ENCODE peak calls at places on chromosomes 6 and 20, in five cellular contexts. U, Q, X, Y and J are unnamed samples.

GRCh38 chr6:13538084-13538483 is 36.3 kb upstream of the SIRT5 start:
- DNase-seq in U (peak; percentile 41), Q (no peak), X (no peak), Y (peak; percentile 60), J (peak; percentile 69)

GRCh38 chr6:127963495-127963894 is 62.6 kb upstream of the THEMIS start:
- DNase-seq in U (no peak), Q (no peak), X (no peak), Y (no peak), J (no peak)

GRCh38 chr6:158764941-158765340 is 54.2 kb downstream of the EZR start:
- DNase-seq in U (no peak), Q (no peak), X (no peak), Y (no peak), J (no peak)

GRCh38 chr6:127518710-127519468 is at the start of gene MTCL3:
- DNase-seq in U (peak; percentile 89), Q (no peak), X (no peak), Y (peak; percentile 81), J (peak; percentile 17)

GRCh38 chr6:54361734-54362133 is 53.5 kb downstream of the TINAG start:
- DNase-seq in U (no peak), Q (no peak), X (no peak), Y (no peak), J (no peak)

GRCh38 chr6:23396934-23397333 is 729.1 kb upstream of the NRSN1 start:
- DNase-seq in U (peak; percentile 10), Q (no peak), X (no peak), Y (no peak), J (no peak)

GRCh38 chr6:3355358-3356055 is 96.8 kb downstream of the PSMG4 start:
- DNase-seq in U (peak; percentile 38), Q (no peak), X (no peak), Y (peak; percentile 62), J (no peak)

GRCh38 chr20:37837934-37838333 is 65.0 kb upstream of the VSTM2L start:
- DNase-seq in U (no peak), Q (no peak), X (no peak), Y (no peak), J (no peak)

GRCh38 chr6:161891542-161891941 is 617.7 kb upstream of the AGPAT4 start:
- DNase-seq in U (peak; percentile 34), Q (no peak), X (no peak), Y (peak; percentile 7), J (no peak)

GRCh38 chr6:25448965-25449538 is 169.9 kb downstream of the CARMIL1 start:
- DNase-seq in U (peak; percentile 25), Q (no peak), X (no peak), Y (no peak), J (no peak)

GRCh38 chr6:135176464-135176863 is 4.6 kb upstream of the MYB start:
- DNase-seq in U (no peak), Q (no peak), X (no peak), Y (no peak), J (no peak)

GRCh38 chr6:27517928-27518787 is 45.3 kb upstream of the ZNF184 start:
- DNase-seq in U (no peak), Q (no peak), X (no peak), Y (no peak), J (no peak)

GRCh38 chr6:21082091-21082490 is 511.5 kb upstream of the SOX4 start:
- DNase-seq in U (no peak), Q (no peak), X (no peak), Y (no peak), J (no peak)

GRCh38 chr6:90936286-90936685 is 349.4 kb upstream of the MAP3K7 start:
- DNase-seq in U (no peak), Q (no peak), X (no peak), Y (no peak), J (no peak)

GRCh38 chr6:168102093-168102985 is 23.3 kb upstream of the FRMD1 start:
- DNase-seq in U (peak; percentile 52), Q (peak; percentile 35), X (peak; percentile 89), Y (no peak), J (no peak)

GRCh38 chr6:1552296-1552761 is 57.4 kb upstream of the FOXC1 start:
- DNase-seq in U (peak; percentile 71), Q (no peak), X (no peak), Y (peak; percentile 10), J (peak; percentile 51)

DNA sequence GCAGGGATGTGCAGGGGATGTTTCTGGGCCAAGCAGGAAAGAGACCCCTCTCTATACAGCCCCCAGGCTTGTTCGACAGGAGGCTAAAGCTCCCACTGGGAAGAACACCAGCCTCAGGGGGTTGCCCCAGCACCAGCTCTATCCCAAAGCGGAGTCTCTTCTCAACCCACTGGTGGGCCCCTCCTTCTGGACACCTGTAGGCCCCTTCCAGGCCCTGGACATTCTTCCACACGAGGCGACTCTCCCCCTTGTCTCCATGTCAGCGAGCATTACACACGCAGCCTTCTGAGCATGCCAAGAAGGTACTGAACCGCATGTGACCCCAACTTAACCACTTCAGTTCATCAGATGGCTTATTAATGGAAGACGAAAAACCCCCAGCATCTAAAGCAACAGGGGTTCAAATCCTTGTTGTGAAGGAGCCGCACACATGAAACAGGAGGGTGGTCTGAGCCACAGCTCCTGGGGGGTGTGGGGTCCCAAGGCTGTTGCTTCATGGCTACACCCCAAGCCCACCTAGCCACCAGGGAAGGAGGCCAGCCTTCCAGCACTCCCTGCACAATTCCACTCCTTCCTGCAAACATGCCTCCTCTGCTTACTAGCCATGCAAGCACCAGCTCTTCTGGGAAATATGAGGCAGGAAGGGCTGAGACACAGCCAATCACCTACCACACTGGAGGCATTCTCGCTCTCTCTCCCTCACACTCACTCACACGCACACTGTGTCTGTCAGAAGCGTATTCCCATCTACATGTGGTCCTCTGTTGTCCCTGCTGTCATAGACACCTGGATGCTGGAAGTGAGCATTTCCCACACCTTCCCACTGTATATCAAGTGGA is 104.6 kb downstream of the NOL4L start:
- DNase-seq in U (no peak), Q (no peak), X (no peak), Y (peak; percentile 34), J (no peak)
- H3K4me3 ChIP-seq in U (peak overlapping the region; percentile 97), Q (no peak overlapping the region), X (no peak overlapping the region), Y (peak overlapping the region; percentile 72), J (no peak overlapping the region)

GRCh38 chr20:59515906-59516209 is 88.5 kb upstream of the PHACTR3 start:
- DNase-seq in U (no peak), Q (no peak), X (no peak), Y (no peak), J (no peak)
- TF ChIP-seq CTCF in U (no peak), Q (no peak), X (no peak), Y (no peak), J (no peak)

DNA sequence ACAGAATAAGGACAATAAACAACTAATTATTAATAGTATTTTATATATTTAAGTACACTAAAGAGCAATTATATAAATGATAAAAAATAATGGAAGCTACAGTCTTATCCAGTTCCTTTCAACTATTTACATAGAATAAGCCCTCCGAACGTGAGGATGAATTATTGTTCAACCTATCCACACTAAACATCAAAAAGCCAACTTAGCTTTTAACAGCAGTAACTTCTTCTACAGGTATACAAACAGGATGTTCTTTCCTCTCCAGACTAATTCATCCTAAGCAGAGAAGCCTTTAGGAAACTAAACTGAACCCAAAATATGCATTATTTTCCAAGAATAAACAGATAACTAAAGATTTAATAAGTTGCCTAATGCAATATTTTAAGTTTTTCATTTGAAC is 2.3 kb downstream of the FKBP5 start:
- DNase-seq in U (no peak), Q (no peak), X (no peak), Y (no peak), J (no peak)
- H3K4me3 ChIP-seq in U (no peak overlapping the region), Q (peak overlapping the region; percentile 79), X (peak overlapping the region; percentile 77), Y (peak overlapping the region; percentile 73), J (no peak overlapping the region)

GRCh38 chr6:125789167-125789566 is 1.6 kb upstream of the NCOA7 start:
- DNase-seq in U (no peak), Q (no peak), X (no peak), Y (no peak), J (no peak)

GRCh38 chr6:125784365-125784764 is 6.4 kb upstream of the NCOA7 start:
- DNase-seq in U (no peak), Q (no peak), X (no peak), Y (peak; percentile 38), J (peak; percentile 25)

GRCh38 chr6:125789576-125790402 is 971 bp upstream of the NCOA7 start:
- DNase-seq in U (peak; percentile 63), Q (peak; percentile 64), X (peak; percentile 41), Y (peak; percentile 64), J (peak; percentile 48)

GRCh38 chr6:125790403-125791150 is at the start of gene NCOA7:
- DNase-seq in U (peak; percentile 88), Q (peak; percentile 88), X (peak; percentile 75), Y (peak; percentile 70), J (peak; percentile 68)

DNA sequence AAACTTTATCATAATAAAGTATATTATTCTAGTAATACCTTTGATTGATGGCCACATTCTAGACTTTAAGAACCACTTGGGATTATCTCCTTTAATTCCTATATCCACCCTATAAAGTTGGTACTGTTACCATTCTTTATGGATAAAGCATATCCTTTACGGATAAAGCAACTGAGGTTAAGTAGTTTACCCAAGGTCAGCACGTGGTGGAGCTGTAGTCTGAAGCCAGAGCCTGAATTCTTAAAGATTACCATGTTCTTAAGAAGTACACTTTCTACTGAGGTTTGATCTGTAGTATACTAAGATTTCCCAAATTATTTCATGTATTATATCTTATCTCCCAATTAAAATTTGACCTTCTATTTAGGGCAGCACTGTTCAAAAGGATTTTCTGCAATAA is 3.0 kb upstream of the NCOA7 start:
- DNase-seq in U (no peak), Q (no peak), X (peak; percentile 37), Y (peak; percentile 27), J (peak; percentile 39)
- TF ChIP-seq CTCF in U (peak; percentile 30), Q (peak; percentile 30), X (peak; percentile 42), Y (peak; percentile 22), J (peak; percentile 42)

DNA sequence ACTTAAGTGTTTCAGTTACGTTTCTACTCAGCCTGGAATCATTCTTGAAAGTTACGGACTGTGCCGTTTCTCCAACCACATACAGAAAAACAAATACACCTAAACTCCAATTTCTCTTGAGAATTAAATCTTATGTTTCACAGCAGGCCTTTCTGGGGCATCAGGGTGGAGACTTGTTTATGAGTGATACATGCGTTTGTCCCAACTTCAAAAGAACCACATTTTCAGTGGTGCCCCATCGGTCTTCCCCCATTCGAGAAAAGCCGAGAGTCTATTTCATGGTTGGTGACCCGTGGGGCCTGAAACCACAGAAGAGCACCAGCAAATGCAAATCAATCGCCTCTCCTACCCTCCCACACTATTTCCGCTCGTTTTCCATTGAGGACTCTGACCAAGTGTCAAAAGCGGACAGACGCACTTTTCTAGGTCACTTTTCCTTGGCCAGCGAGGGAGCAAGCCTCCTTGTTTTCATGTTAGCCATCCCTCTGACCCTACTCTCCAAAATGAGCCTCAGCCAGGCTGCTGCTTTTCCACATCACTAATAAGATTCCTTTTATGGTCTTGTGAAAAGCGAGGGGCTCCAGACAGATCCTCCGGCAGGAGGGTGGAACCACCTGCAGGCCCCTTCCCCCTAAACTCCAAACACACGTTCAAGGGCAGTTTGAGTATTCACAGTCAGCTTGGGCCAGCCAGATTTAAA is 3.1 kb downstream of the JAG1 start:
- DNase-seq in U (no peak), Q (no peak), X (no peak), Y (peak; percentile 32), J (no peak)
- H3K4me3 ChIP-seq in U (peak overlapping the region; percentile 92), Q (peak overlapping the region; percentile 81), X (peak overlapping the region; percentile 94), Y (peak overlapping the region; percentile 83), J (peak overlapping the region; percentile 82)

DNA sequence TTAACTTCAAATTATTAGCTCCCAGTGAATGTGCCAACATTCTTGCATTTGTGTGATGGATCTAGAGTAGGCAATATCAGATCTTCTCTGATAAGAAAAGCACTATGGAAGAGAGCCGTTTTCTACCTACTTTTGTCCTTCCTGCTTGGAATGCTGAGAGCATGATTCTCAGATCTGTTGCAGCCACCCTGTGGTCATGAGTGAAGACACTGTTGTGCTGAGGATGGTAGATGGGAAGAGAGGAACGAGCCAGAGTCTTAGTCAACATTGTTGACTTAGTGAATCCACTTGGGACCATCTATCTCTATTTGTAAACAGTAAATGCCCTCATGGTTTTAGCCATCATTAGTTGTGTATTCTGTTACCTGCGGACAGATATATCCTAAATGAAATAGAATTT is 202.6 kb downstream of the CD109 start:
- DNase-seq in U (peak; percentile 47), Q (no peak), X (no peak), Y (no peak), J (peak; percentile 21)
- TF ChIP-seq CTCF in U (peak; percentile 69), Q (no peak), X (no peak), Y (no peak), J (peak; percentile 41)